ENCODE peak calls at places on chromosomes 7 and 10, in six cellular contexts. X is IMR-90, T is neural progenitor cell, D is MM.1S, C is PC-3, E is SK-N-SH. Q is an unnamed sample.
A peak's percentile ranks its signal among the peaks of the same experiment; 100 is the strongest.

GRCh38 chr10:129583831-129584230 is 116.8 kb downstream of the MGMT start:
- DNase-seq in E (no peak), D (no peak), T (no peak), X (no peak), C (no peak), Q (no peak)

GRCh38 chr10:116113721-116114501 is 159.1 kb downstream of the GFRA1 start:
- DNase-seq in D (no peak), C (no peak), X (peak; percentile 82), T (no peak), E (no peak), Q (peak; percentile 98)

GRCh38 chr10:1434912-1435692 is 302.2 kb downstream of the ADARB2 start:
- DNase-seq in E (no peak), C (no peak), D (no peak), X (no peak), T (peak; percentile 48), Q (no peak)

GRCh38 chr7:98112077-98112476 is 5.4 kb downstream of the LMTK2 start:
- DNase-seq in C (no peak), E (no peak), T (no peak), D (no peak), X (no peak), Q (no peak)

GRCh38 chr7:96831446-96831845 is 121.8 kb upstream of the SEM1 start:
- DNase-seq in T (no peak), C (no peak), D (no peak), X (no peak), E (no peak), Q (no peak)

GRCh38 chr10:68900427-68901105 is 549 bp upstream of the DDX50 start:
- DNase-seq in D (no peak), C (no peak), X (peak; percentile 69), E (no peak), T (no peak), Q (peak; percentile 88)

GRCh38 chr7:16223963-16224707 is 197.2 kb downstream of the CRPPA start:
- DNase-seq in T (no peak), C (no peak), D (no peak), X (no peak), E (no peak), Q (no peak)

GRCh38 chr10:68628576-68629127 is 68.5 kb downstream of the TET1 start:
- DNase-seq in D (peak; percentile 96), C (peak; percentile 30), T (no peak), E (no peak), X (peak; percentile 34), Q (no peak)

GRCh38 chr7:158556721-158557440 is 30.7 kb downstream of the PTPRN2 start:
- DNase-seq in E (no peak), C (no peak), X (no peak), D (no peak), T (no peak), Q (no peak)

GRCh38 chr10:137606-138005 is 2.4 kb downstream of the ZMYND11 start:
- DNase-seq in E (no peak), T (no peak), X (peak; percentile 74), C (peak; percentile 57), D (no peak), Q (peak; percentile 77)

GRCh38 chr7:5543361-5543760 is 119.7 kb upstream of the TNRC18 start:
- DNase-seq in T (no peak), C (no peak), E (no peak), X (no peak), D (no peak), Q (no peak)

GRCh38 chr10:62063795-62064472 is 162.4 kb downstream of the ARID5B start:
- DNase-seq in X (peak; percentile 65), T (no peak), D (no peak), C (no peak), E (no peak), Q (peak; percentile 84)

GRCh38 chr10:127332631-127333030 is 136.2 kb upstream of the INSYN2A start:
- DNase-seq in T (no peak), X (no peak), E (no peak), D (no peak), C (peak; percentile 2), Q (no peak)

GRCh38 chr10:4532467-4532866 is 293.5 kb upstream of the AKR1E2 start:
- DNase-seq in X (peak; percentile 66), T (no peak), C (peak; percentile 67), E (no peak), D (no peak), Q (peak; percentile 90)

GRCh38 chr7:128939075-128939860 is 1.5 kb downstream of the IRF5 start:
- DNase-seq in X (no peak), T (no peak), D (peak; percentile 54), E (peak; percentile 35), C (no peak), Q (no peak)

GRCh38 chr7:1890289-1891235 is 220.5 kb downstream of the ELFN1 start:
- DNase-seq in E (no peak), T (no peak), D (no peak), X (no peak), C (no peak), Q (no peak)

GRCh38 chr10:128143531-128143930 is 17.3 kb upstream of the MKI67 start:
- DNase-seq in T (no peak), C (no peak), E (no peak), X (no peak), D (no peak), Q (no peak)

GRCh38 chr10:5977471-5978370 is at the start of gene IL15RA:
- DNase-seq in T (peak; percentile 62), C (peak; percentile 77), E (peak; percentile 75), X (peak; percentile 72), D (peak; percentile 90), Q (peak; percentile 86)

GRCh38 chr10:118694848-118695247 is 59.9 kb downstream of the CACUL1 start:
- DNase-seq in X (peak; percentile 86), T (no peak), E (no peak), D (no peak), C (no peak), Q (peak; percentile 65)

GRCh38 chr10:75008952-75009351 is 102.5 kb upstream of the SAMD8 start:
- DNase-seq in D (no peak), T (no peak), X (no peak), C (no peak), E (no peak), Q (no peak)

GRCh38 chr10:75011221-75011620 is 100.2 kb upstream of the SAMD8 start:
- DNase-seq in X (no peak), C (no peak), D (peak; percentile 36), E (no peak), T (no peak), Q (no peak)

GRCh38 chr10:75003891-75004290 is 107.6 kb upstream of the SAMD8 start:
- DNase-seq in T (no peak), C (no peak), D (no peak), E (no peak), X (no peak), Q (no peak)

GRCh38 chr10:75009426-75009825 is 102.0 kb upstream of the SAMD8 start:
- DNase-seq in E (no peak), C (no peak), D (no peak), T (no peak), X (peak; percentile 80), Q (no peak)

GRCh38 chr10:75007646-75008045 is 103.8 kb upstream of the SAMD8 start:
- DNase-seq in E (no peak), T (no peak), C (no peak), X (no peak), D (peak; percentile 54), Q (no peak)
- H3K36me3 ChIP-seq in E (peaks cover 7% of the 10 kb centered on the region), T (no peaks in the 10 kb centered on the region), C (peaks cover 10% of the 10 kb centered on the region), X (peaks cover 13% of the 10 kb centered on the region), D (no peaks in the 10 kb centered on the region), Q (peaks cover 4% of the 10 kb centered on the region)

GRCh38 chr7:84783161-84783803 is 403.6 kb downstream of the SEMA3D start:
- DNase-seq in T (no peak), E (no peak), X (peak; percentile 39), C (no peak), D (peak; percentile 38), Q (peak; percentile 30)
- H2AFZ ChIP-seq in T (no peak overlapping the region), E (peak overlapping the region; percentile 0), X (no peak overlapping the region), C (peak overlapping the region; percentile 32), D (no peak overlapping the region), Q (peak overlapping the region; percentile 74)

GRCh38 chr7:134842901-134843300 is 63.5 kb downstream of the CALD1 start:
- DNase-seq in E (no peak), T (no peak), C (no peak), X (no peak), D (no peak), Q (no peak)
- H3K4me1 ChIP-seq in E (no peaks in the 10 kb centered on the region), T (no peaks in the 10 kb centered on the region), C (peaks cover 11% of the 10 kb centered on the region), X (peaks cover 13% of the 10 kb centered on the region), D (no peaks in the 10 kb centered on the region), Q (peaks cover 26% of the 10 kb centered on the region)

GRCh38 chr7:102153586-102153948 is 133.1 kb upstream of the SH2B2 start:
- DNase-seq in T (no peak), E (no peak), D (no peak), C (no peak), X (no peak), Q (no peak)
- H3K36me3 ChIP-seq in T (no peaks in the 10 kb centered on the region), E (peaks cover 5% of the 10 kb centered on the region), D (no peaks in the 10 kb centered on the region), C (no peaks in the 10 kb centered on the region), X (peaks cover 4% of the 10 kb centered on the region), Q (no peaks in the 10 kb centered on the region)

GRCh38 chr7:118029881-118030422 is 154.0 kb upstream of the LSM8 start:
- DNase-seq in D (no peak), C (no peak), X (no peak), T (no peak), E (no peak), Q (no peak)
- H2AFZ ChIP-seq in D (no peak overlapping the region), C (no peak overlapping the region), X (no peak overlapping the region), T (no peak overlapping the region), E (no peak overlapping the region), Q (no peak overlapping the region)

Q was measured in GM23248.